ENCODE peak calls at places on chromosomes 11 and 22, in six cellular contexts. W is mesendoderm, K is fibroblast of the aortic adventitia, N is AG04449, G is adipocyte, C is heart right ventricle. R is an unnamed sample.

GRCh38 chr22:47307326-47307725 is 544.9 kb downstream of the TBC1D22A start:
- DNase-seq in W (no peak), K (peak), N (no peak), G (peak), C (no peak), R (no peak)

GRCh38 chr11:72741849-72742521 is 10.2 kb downstream of the ARAP1 start:
- DNase-seq in W (no peak), K (peak), N (no peak), G (no peak), C (no peak), R (no peak)

GRCh38 chr11:77198440-77198849 is 70.4 kb downstream of the MYO7A start:
- DNase-seq in W (peak), K (no peak), N (no peak), G (no peak), C (no peak), R (peak)

GRCh38 chr11:36295926-36296325 is at the start of gene PRR5L:
- DNase-seq in W (no peak), K (no peak), N (no peak), G (no peak), C (no peak), R (no peak)

GRCh38 chr11:130434521-130435223 is 6.3 kb upstream of the ADAMTS8 start:
- DNase-seq in W (peak), K (peak), N (no peak), G (peak), C (peak), R (peak)

GRCh38 chr22:24410110-24410856 is 17.1 kb upstream of the ADORA2A start:
- DNase-seq in W (no peak), K (peak), N (no peak), G (peak), C (no peak), R (peak)

GRCh38 chr11:16893456-16894076 is 120.6 kb downstream of the PLEKHA7 start:
- DNase-seq in W (peak), K (no peak), N (no peak), G (no peak), C (no peak), R (no peak)

GRCh38 chr11:19050281-19050680 is 10.2 kb downstream of the MRGPRX2 start:
- DNase-seq in W (no peak), K (no peak), N (no peak), G (no peak), C (no peak), R (no peak)

GRCh38 chr11:124762077-124762623 is at the start of gene ESAM:
- DNase-seq in W (peak), K (no peak), N (no peak), G (no peak), C (peak), R (no peak)

GRCh38 chr11:116857316-116857715 is 19.9 kb upstream of the APOA1 start:
- DNase-seq in W (no peak), K (peak), N (no peak), G (peak), C (no peak), R (no peak)

GRCh38 chr11:19903620-19904069 is 191.0 kb downstream of the NAV2 start:
- DNase-seq in W (peak), K (peak), N (no peak), G (peak), C (peak), R (peak)

GRCh38 chr11:9565822-9566560 is 7.5 kb upstream of the WEE1 start:
- DNase-seq in W (peak), K (peak), N (peak), G (peak), C (peak), R (no peak)

GRCh38 chr11:66211100-66211499 is 57.3 kb upstream of the RAB1B start:
- DNase-seq in W (no peak), K (no peak), N (no peak), G (no peak), C (no peak), R (no peak)

GRCh38 chr11:70669871-70670683 is 271.7 kb downstream of the CTTN start:
- DNase-seq in W (no peak), K (no peak), N (no peak), G (no peak), C (no peak), R (no peak)

GRCh38 chr11:70072471-70073187 is 5.5 kb upstream of the ANO1 start:
- DNase-seq in W (no peak), K (no peak), N (no peak), G (no peak), C (peak), R (no peak)

GRCh38 chr11:11220786-11221185 is 132.3 kb downstream of the CSNK2A3 start:
- DNase-seq in W (peak), K (no peak), N (no peak), G (no peak), C (no peak), R (no peak)

GRCh38 chr11:57515332-57516060 is at the start of gene SLC43A1:
- DNase-seq in W (no peak), K (peak), N (no peak), G (peak), C (peak), R (no peak)

GRCh38 chr11:44025727-44026126 is 22.1 kb upstream of the ACCSL start:
- DNase-seq in W (no peak), K (no peak), N (no peak), G (no peak), C (no peak), R (no peak)

GRCh38 chr22:37797874-37798500 is 9.7 kb upstream of the GCAT start:
- DNase-seq in W (no peak), K (no peak), N (no peak), G (no peak), C (no peak), R (no peak)
- H3K4me3 ChIP-seq in W (no peak), K (no peak), N (no peak), G (no peak), C (no peak), R (no peak)

DNA sequence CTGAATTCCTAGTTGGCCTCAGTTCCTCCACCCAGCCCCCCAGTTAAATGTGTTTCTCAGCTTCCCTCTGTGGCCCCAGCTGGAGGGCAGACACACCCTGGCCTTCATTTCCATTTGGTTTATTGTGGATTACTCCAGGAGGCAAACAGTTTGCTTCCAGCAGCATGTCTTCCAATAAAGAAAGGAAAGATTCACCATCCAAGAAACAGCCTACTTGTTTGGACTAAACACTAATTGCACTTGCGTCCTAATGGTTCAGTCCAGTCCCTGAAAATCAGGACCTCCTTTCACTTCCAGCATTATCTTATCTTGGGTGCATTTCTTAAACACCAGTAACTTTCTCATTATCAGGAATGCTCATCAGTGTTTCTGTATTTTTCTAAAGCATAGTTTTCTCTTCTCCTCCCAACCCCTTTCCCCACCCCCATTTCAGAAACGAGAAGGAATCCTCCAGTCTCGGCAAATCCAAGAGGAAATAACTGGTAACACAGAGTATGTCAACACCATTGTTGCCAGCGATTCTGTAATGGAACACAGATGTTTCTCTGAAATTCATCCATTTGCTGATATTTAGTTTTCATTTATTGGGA is 130.9 kb downstream of the PARVA start:
- DNase-seq in W (peak), K (peak), N (no peak), G (peak), C (peak), R (no peak)
- H3K4me3 ChIP-seq in W (no peak), K (peak), N (no peak), G (peak), C (no peak), R (no peak)

GRCh38 chr11:2268911-2269600 is 1.3 kb downstream of the ASCL2 start:
- DNase-seq in W (peak), K (peak), N (no peak), G (peak), C (peak), R (no peak)
- H3K4me3 ChIP-seq in W (no peak), K (no peak), N (peak), G (peak), C (peak), R (peak)

GRCh38 chr22:37427128-37427710 is at the start of gene ELFN2:
- DNase-seq in W (no peak), K (no peak), N (no peak), G (peak), C (no peak), R (no peak)
- H3K4me3 ChIP-seq in W (no peak), K (peak), N (peak), G (peak), C (peak), R (no peak)

DNA sequence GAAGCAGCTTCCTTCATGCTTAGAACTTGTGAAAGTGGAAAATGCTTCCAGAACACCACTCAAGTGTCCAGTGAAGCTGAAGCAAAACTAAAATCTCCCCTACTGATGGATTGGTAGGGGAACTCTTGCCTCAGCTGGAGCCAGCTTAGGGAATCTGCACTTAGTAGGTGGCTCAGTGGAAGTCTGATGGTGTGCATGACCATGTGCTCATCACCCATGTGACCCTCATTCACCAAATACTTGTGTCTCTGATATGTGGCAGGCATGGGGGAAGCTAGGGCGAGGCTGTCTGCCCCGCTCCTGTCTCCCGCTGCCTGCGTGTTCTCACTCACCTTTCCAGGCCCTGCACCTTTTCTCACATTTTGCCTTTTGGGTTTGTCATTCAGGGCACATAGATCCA is 7.2 kb downstream of the TEAD1 start:
- DNase-seq in W (peak), K (no peak), N (no peak), G (no peak), C (no peak), R (no peak)
- H3K4me3 ChIP-seq in W (no peak), K (no peak), N (no peak), G (no peak), C (no peak), R (no peak)

GRCh38 chr11:93737904-93738612 is 3.2 kb downstream of the TAF1D start:
- DNase-seq in W (no peak), K (no peak), N (no peak), G (no peak), C (no peak), R (no peak)
- H3K4me3 ChIP-seq in W (peak), K (peak), N (no peak), G (peak), C (no peak), R (no peak)

GRCh38 chr11:119902656-119903181 is 173.7 kb upstream of the NECTIN1 start:
- DNase-seq in W (no peak), K (no peak), N (no peak), G (no peak), C (no peak), R (no peak)

GRCh38 chr11:119903821-119904220 is 174.8 kb upstream of the NECTIN1 start:
- DNase-seq in W (no peak), K (no peak), N (no peak), G (no peak), C (no peak), R (no peak)

GRCh38 chr11:119903389-119903788 is 174.4 kb upstream of the NECTIN1 start:
- DNase-seq in W (no peak), K (no peak), N (no peak), G (no peak), C (no peak), R (no peak)

GRCh38 chr11:119904636-119905035 is 175.6 kb upstream of the NECTIN1 start:
- DNase-seq in W (no peak), K (no peak), N (no peak), G (no peak), C (no peak), R (no peak)

DNA sequence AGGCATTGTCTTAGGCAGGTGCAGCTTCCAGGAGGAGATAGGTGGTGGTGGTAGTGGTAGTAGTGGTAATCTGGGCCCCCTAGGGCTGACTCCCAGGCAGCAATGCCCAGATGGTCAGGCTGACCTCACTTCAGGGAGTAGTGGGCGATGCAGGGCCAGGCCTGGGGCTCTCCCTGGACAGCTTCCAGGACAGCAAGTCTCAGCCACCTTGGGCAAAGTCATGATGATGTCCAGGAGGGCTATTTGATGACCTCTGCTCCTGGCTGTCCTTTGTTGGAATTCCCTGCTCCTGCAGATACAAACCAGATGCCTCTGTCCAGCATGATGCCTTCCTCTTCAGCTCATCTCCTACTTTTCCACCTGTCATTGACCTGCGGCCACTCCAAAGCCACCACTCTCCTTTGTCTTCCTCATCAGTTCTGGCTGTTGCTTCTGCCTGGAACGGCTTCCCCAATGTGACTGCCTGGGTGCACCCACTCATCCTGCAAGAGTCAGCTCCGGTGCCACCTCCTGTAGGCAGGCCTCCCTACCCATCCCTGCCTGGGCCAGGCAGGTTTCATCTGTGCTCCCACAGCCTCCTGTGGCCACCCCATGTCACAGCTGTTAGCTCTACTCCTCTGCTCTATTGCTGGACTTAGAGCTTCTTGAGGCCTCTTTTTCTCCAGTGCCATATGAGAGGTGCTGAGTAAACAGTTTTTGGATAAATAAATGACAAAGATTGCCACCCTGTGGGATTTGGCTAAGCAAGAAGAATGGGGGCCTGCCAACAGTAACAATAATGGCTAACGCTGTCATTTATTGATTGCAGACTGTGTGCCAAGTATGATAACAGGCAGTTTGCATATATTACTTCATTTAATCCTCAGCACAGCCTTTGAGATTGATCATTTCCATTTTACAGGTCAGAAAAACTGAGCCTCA is 172.9 kb upstream of the NECTIN1 start:
- DNase-seq in W (no peak), K (no peak), N (no peak), G (no peak), C (no peak), R (no peak)
- H3K4me3 ChIP-seq in W (no peak), K (no peak), N (no peak), G (no peak), C (no peak), R (no peak)

GRCh38 chr11:46916251-46916650 is 2.1 kb downstream of the LRP4 start:
- DNase-seq in W (no peak), K (no peak), N (no peak), G (no peak), C (no peak), R (no peak)

GRCh38 chr11:46914910-46915309 is 3.4 kb downstream of the LRP4 start:
- DNase-seq in W (no peak), K (no peak), N (no peak), G (no peak), C (no peak), R (no peak)

GRCh38 chr11:46913484-46913883 is 4.9 kb downstream of the LRP4 start:
- DNase-seq in W (peak), K (no peak), N (no peak), G (no peak), C (no peak), R (no peak)

GRCh38 chr11:46914363-46914762 is 4.0 kb downstream of the LRP4 start:
- DNase-seq in W (peak), K (peak), N (no peak), G (peak), C (peak), R (no peak)

DNA sequence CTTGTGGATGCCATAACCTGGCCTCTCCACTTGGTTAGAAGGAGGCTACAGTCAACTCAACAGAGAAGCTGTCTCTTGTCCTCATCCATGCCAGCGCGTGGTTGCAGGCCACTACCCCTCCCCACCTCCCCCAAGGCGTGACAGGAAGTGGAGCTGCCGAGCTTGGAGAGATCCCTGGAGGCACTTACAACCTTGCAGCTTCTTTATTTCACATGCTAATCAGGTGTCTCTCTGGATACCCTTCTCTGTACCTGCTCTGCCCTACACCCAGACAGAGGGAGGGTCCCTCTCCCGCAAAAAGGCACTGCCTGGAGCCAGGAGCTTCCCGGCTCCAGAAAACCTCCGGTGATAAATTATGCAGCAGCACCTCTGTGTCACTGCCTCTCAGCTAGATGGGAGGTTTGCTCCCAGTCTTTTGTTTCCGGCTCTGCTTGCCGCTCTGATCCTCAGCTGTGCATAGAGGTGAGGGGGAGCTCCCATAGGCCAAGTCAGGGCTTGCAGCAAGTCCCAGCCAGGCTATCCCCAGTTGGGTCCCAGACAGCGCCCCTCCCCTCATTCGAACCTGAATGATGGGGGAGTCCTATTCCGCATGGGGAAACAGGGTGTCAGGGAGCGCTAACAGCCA is 5.7 kb downstream of the LRP4 start:
- DNase-seq in W (peak), K (no peak), N (no peak), G (no peak), C (no peak), R (no peak)
- H3K4me3 ChIP-seq in W (no peak), K (no peak), N (peak), G (no peak), C (no peak), R (no peak)

GRCh38 chr22:35729309-35729698 is 11.6 kb downstream of the APOL5 start:
- DNase-seq in W (no peak), K (no peak), N (no peak), G (no peak), C (no peak), R (no peak)

GRCh38 chr22:35726933-35727332 is 9.3 kb downstream of the APOL5 start:
- DNase-seq in W (no peak), K (no peak), N (no peak), G (no peak), C (no peak), R (no peak)

GRCh38 chr22:35728639-35729308 is 11.1 kb downstream of the APOL5 start:
- DNase-seq in W (no peak), K (no peak), N (no peak), G (no peak), C (no peak), R (peak)

GRCh38 chr22:35726398-35726797 is 8.7 kb downstream of the APOL5 start:
- DNase-seq in W (no peak), K (no peak), N (no peak), G (no peak), C (no peak), R (no peak)

DNA sequence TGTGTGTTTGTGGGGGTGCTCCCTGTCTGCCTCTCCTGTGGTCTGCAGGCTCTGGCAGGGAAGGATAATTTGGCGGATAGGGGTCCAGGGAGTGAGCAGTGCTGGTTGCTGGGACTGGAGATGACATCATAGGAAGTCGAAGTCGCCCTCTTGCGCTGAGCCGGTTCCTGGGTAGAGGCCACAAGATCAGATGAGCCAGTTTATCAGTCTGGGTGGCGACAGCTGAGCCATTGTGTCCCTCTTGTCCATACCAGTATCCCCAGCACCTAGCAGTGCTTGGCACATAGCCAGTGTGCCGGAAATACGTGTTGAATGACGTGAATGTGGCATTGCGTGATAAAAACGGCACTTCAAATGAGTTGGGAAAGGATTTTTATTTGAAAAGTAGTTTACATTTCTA is 9.8 kb downstream of the APOL5 start:
- DNase-seq in W (no peak), K (no peak), N (no peak), G (no peak), C (no peak), R (no peak)
- H3K4me3 ChIP-seq in W (no peak), K (no peak), N (no peak), G (no peak), C (no peak), R (no peak)

DNA sequence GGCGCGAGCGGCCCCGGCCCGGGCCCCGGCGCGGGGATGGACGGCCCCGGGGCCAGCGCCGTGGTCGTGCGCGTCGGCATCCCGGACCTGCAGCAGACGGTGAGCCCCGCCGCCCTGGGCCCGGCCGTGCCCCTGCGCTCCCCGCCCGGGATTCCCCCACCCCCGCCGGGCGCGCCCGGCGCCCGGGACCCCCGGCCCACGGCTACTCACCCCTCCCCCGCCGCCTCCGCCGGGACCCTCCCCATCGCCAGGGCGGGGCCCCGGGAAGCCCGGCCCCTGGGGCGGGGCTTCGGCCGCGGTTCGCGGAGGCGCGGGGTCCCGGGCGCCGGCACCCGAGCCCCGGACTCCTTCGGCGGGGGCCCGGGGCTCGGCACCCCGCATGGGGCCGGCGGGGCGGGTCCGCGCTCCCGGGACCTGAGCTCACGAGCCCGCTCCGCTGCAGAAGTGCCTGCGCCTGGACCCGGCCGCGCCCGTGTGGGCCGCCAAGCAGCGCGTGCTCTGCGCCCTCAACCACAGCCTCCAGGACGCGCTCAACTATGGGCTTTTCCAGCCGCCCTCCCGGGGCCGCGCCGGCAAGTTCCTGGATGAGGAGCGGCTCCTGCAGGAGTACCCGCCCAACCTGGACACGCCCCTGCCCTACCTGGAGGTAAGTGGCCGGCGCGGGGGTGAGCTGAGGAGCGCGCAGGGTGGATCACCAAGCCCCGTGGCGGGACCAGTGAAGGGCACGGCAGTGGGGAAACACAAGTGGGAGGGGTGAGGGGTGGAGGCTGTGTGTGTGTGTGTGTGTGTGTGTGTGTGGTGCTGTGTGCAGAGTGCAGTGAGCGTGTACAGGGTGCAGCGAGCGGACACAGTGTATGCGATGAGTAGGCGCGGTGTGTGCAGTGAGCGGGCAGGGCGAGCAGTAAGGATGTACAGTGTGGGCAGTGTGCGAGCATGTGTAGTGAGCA is 2.3 kb downstream of the SHANK3 start:
- DNase-seq in W (peak), K (no peak), N (no peak), G (peak), C (no peak), R (no peak)
- H3K4me3 ChIP-seq in W (no peak), K (peak), N (peak), G (no peak), C (peak), R (peak)